ENCODE peak calls at places on chromosomes 2 and 18, in five cellular contexts. One of them, this sample, is unnamed.

GRCh38 chr18:71597219-71597618 is 946.9 kb downstream of the CBLN2 start:
- DNase-seq in AG04450: no peak
- DNase-seq in left lung: no peak
- DNase-seq in CD4-positive, alpha-beta T cell: no peak
- DNase-seq in sigmoid colon: no peak
- DNase-seq in this sample: no peak

GRCh38 chr18:376307-376706 is 108.5 kb upstream of the THOC1 start:
- DNase-seq in left lung: no peak
- DNase-seq in AG04450: no peak
- DNase-seq in sigmoid colon: peak; percentile 77
- DNase-seq in CD4-positive, alpha-beta T cell: no peak
- DNase-seq in this sample: no peak

GRCh38 chr2:235314371-235314915 is 179.4 kb upstream of the AGAP1 start:
- DNase-seq in CD4-positive, alpha-beta T cell: no peak
- DNase-seq in AG04450: no peak
- DNase-seq in sigmoid colon: no peak
- DNase-seq in left lung: no peak
- DNase-seq in this sample: no peak

GRCh38 chr18:7904529-7904928 is 337.4 kb downstream of the PTPRM start:
- DNase-seq in left lung: no peak
- DNase-seq in sigmoid colon: no peak
- DNase-seq in AG04450: peak; percentile 78
- DNase-seq in CD4-positive, alpha-beta T cell: no peak
- DNase-seq in this sample: no peak

GRCh38 chr18:75915941-75916640 is 488.6 kb upstream of the SMIM21 start:
- DNase-seq in left lung: peak; percentile 77
- DNase-seq in sigmoid colon: no peak
- DNase-seq in CD4-positive, alpha-beta T cell: no peak
- DNase-seq in AG04450: no peak
- DNase-seq in this sample: peak; percentile 74

GRCh38 chr2:209525336-209525735 is 101.5 kb downstream of the MAP2 start:
- DNase-seq in AG04450: no peak
- DNase-seq in CD4-positive, alpha-beta T cell: no peak
- DNase-seq in left lung: no peak
- DNase-seq in sigmoid colon: no peak
- DNase-seq in this sample: no peak

GRCh38 chr2:98884658-98885057 is 51.4 kb downstream of the CRACDL start:
- DNase-seq in sigmoid colon: no peak
- DNase-seq in CD4-positive, alpha-beta T cell: no peak
- DNase-seq in AG04450: no peak
- DNase-seq in left lung: no peak
- DNase-seq in this sample: no peak

GRCh38 chr2:239544846-239545465 is 144.1 kb upstream of the HDAC4 start:
- DNase-seq in sigmoid colon: peak; percentile 40
- DNase-seq in left lung: no peak
- DNase-seq in AG04450: no peak
- DNase-seq in CD4-positive, alpha-beta T cell: peak; percentile 19
- DNase-seq in this sample: no peak

GRCh38 chr2:38099096-38099997 is 23.4 kb upstream of the CYP1B1 start:
- DNase-seq in AG04450: no peak
- DNase-seq in sigmoid colon: no peak
- DNase-seq in CD4-positive, alpha-beta T cell: no peak
- DNase-seq in left lung: no peak
- DNase-seq in this sample: no peak

GRCh38 chr2:147578529-147578928 is 266.3 kb upstream of the ACVR2A start:
- DNase-seq in sigmoid colon: no peak
- DNase-seq in left lung: no peak
- DNase-seq in CD4-positive, alpha-beta T cell: no peak
- DNase-seq in AG04450: no peak
- DNase-seq in this sample: no peak

GRCh38 chr2:205636549-205636948 is 45.8 kb upstream of the NRP2 start:
- DNase-seq in CD4-positive, alpha-beta T cell: no peak
- DNase-seq in AG04450: no peak
- DNase-seq in sigmoid colon: no peak
- DNase-seq in left lung: no peak
- DNase-seq in this sample: no peak

GRCh38 chr2:25041307-25041927 is 459 bp upstream of the EFR3B start:
- DNase-seq in AG04450: no peak
- DNase-seq in sigmoid colon: peak; percentile 80
- DNase-seq in left lung: peak; percentile 82
- DNase-seq in CD4-positive, alpha-beta T cell: peak; percentile 7
- DNase-seq in this sample: peak; percentile 51
- TF ChIP-seq CTCF in AG04450: peak; percentile 37
- TF ChIP-seq CTCF in sigmoid colon: no peak
- TF ChIP-seq CTCF in left lung: no peak
- TF ChIP-seq CTCF in CD4-positive, alpha-beta T cell: no peak
- TF ChIP-seq CTCF in this sample: peak; percentile 65

GRCh38 chr2:149187061-149187460 is 143.3 kb upstream of the LYPD6 start:
- DNase-seq in sigmoid colon: no peak
- DNase-seq in CD4-positive, alpha-beta T cell: no peak
- DNase-seq in AG04450: no peak
- DNase-seq in left lung: no peak
- DNase-seq in this sample: no peak

GRCh38 chr2:149192425-149192824 is 138.0 kb upstream of the LYPD6 start:
- DNase-seq in CD4-positive, alpha-beta T cell: no peak
- DNase-seq in left lung: no peak
- DNase-seq in sigmoid colon: no peak
- DNase-seq in AG04450: no peak
- DNase-seq in this sample: no peak

GRCh38 chr2:149188291-149188690 is 142.1 kb upstream of the LYPD6 start:
- DNase-seq in AG04450: no peak
- DNase-seq in left lung: no peak
- DNase-seq in CD4-positive, alpha-beta T cell: no peak
- DNase-seq in sigmoid colon: no peak
- DNase-seq in this sample: no peak

GRCh38 chr2:149189769-149190168 is 140.6 kb upstream of the LYPD6 start:
- DNase-seq in CD4-positive, alpha-beta T cell: no peak
- DNase-seq in AG04450: no peak
- DNase-seq in left lung: no peak
- DNase-seq in sigmoid colon: no peak
- DNase-seq in this sample: no peak

DNA sequence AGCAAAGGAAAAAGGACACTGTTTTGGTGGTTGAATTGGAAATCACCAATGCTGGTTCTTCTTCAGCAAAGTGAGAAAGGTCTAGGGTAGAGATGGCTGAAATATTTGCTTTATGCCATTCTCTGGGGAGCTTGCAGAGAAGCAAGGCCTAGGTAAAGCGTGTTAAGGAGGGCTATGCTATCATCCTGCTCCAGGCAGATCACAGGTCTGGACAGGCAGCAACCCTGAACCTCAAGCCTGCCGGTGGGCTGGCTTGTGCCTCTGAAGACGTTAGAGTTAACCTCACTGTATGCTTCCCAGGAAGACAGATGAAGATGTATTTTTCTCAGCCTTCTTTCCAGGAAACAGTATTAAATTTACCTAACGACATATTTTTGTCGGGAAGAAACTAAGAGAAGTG is 138.5 kb upstream of the LYPD6 start:
- DNase-seq in CD4-positive, alpha-beta T cell: no peak
- DNase-seq in sigmoid colon: no peak
- DNase-seq in AG04450: no peak
- DNase-seq in left lung: peak; percentile 20
- DNase-seq in this sample: no peak
- TF ChIP-seq CTCF in CD4-positive, alpha-beta T cell: no peak
- TF ChIP-seq CTCF in sigmoid colon: no peak
- TF ChIP-seq CTCF in AG04450: no peak
- TF ChIP-seq CTCF in left lung: no peak
- TF ChIP-seq CTCF in this sample: no peak

GRCh38 chr2:15555839-15556238 is 5.3 kb downstream of the NBAS start:
- DNase-seq in CD4-positive, alpha-beta T cell: no peak
- DNase-seq in left lung: no peak
- DNase-seq in AG04450: no peak
- DNase-seq in sigmoid colon: no peak
- DNase-seq in this sample: no peak

GRCh38 chr2:15554525-15555218 is 6.5 kb downstream of the NBAS start:
- DNase-seq in left lung: no peak
- DNase-seq in sigmoid colon: no peak
- DNase-seq in CD4-positive, alpha-beta T cell: no peak
- DNase-seq in AG04450: no peak
- DNase-seq in this sample: no peak

GRCh38 chr2:15557947-15558346 is 3.2 kb downstream of the NBAS start:
- DNase-seq in sigmoid colon: no peak
- DNase-seq in CD4-positive, alpha-beta T cell: no peak
- DNase-seq in left lung: no peak
- DNase-seq in AG04450: no peak
- DNase-seq in this sample: no peak

GRCh38 chr2:15553951-15554350 is 7.2 kb downstream of the NBAS start:
- DNase-seq in left lung: no peak
- DNase-seq in sigmoid colon: no peak
- DNase-seq in CD4-positive, alpha-beta T cell: no peak
- DNase-seq in AG04450: no peak
- DNase-seq in this sample: no peak

DNA sequence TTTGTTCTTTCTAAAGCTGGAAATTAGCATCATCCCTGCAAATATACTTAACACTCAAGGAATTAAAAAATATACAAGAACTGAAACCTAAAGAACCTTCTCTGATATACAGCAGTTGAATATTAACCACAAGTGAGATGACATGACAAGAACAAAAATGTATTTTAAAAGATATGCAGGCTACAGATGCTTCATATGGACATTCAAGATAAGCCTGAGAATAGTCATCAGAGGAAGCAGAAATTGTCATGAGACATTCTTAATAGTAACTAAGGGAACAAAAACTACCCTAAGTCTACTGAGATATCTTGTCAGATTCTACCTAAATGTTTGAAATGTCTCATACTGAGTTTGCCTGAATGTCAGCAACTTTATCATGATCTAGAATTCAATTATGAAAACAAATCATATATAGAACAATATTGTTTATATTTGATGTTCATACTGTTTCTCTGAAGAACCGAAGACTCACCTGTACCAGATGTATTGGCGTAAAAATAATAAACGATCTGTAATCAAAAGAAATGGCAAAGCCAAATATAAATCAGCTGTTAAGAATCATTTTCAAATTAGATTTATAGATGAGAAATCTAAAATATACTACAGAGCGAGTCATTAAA is 4.7 kb downstream of the NBAS start:
- DNase-seq in CD4-positive, alpha-beta T cell: no peak
- DNase-seq in left lung: no peak
- DNase-seq in AG04450: no peak
- DNase-seq in sigmoid colon: no peak
- DNase-seq in this sample: no peak
- TF ChIP-seq CTCF in CD4-positive, alpha-beta T cell: no peak
- TF ChIP-seq CTCF in left lung: no peak
- TF ChIP-seq CTCF in AG04450: no peak
- TF ChIP-seq CTCF in sigmoid colon: no peak
- TF ChIP-seq CTCF in this sample: no peak

DNA sequence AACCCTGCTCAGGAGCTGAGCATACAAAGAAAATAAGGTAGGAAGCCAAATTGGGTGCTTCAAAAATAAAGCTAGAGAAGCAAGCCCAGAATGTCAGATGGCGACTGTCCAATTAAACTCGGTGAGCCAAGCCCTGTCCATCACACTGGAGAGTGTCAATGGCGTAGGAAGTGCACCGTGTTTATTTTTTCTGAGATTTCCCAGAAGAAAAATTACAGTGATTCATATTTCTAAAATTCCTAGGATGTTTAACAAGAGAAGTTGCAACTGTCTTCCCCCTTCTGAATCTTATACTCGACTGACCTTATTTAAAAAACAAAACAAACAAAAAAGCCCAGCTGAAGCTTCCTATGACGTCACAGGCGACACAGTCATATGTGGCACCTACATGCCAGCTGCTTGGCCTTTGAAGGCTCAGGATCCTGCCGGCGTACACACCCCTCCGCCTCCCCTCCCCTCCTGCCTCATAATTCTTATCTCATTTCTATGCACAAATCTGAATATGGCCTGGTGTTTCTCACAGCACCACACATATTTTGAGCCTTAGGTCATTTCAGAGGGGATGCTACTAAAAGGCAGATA is 60.8 kb downstream of the MBP start:
- DNase-seq in sigmoid colon: no peak
- DNase-seq in left lung: no peak
- DNase-seq in CD4-positive, alpha-beta T cell: peak; percentile 64
- DNase-seq in AG04450: peak; percentile 96
- DNase-seq in this sample: no peak
- TF ChIP-seq CTCF in sigmoid colon: no peak
- TF ChIP-seq CTCF in left lung: no peak
- TF ChIP-seq CTCF in CD4-positive, alpha-beta T cell: no peak
- TF ChIP-seq CTCF in AG04450: no peak
- TF ChIP-seq CTCF in this sample: no peak

GRCh38 chr2:116511426-116511825 is 1303.1 kb upstream of the DDX18 start:
- DNase-seq in AG04450: no peak
- DNase-seq in CD4-positive, alpha-beta T cell: no peak
- DNase-seq in sigmoid colon: no peak
- DNase-seq in left lung: no peak
- DNase-seq in this sample: no peak

GRCh38 chr2:116513991-116514390 is 1300.5 kb upstream of the DDX18 start:
- DNase-seq in left lung: no peak
- DNase-seq in CD4-positive, alpha-beta T cell: no peak
- DNase-seq in sigmoid colon: no peak
- DNase-seq in AG04450: no peak
- DNase-seq in this sample: no peak

GRCh38 chr2:116510117-116510671 is 1304.3 kb upstream of the DDX18 start:
- DNase-seq in AG04450: no peak
- DNase-seq in CD4-positive, alpha-beta T cell: no peak
- DNase-seq in sigmoid colon: no peak
- DNase-seq in left lung: no peak
- DNase-seq in this sample: peak; percentile 8
- TF ChIP-seq CTCF in AG04450: no peak
- TF ChIP-seq CTCF in CD4-positive, alpha-beta T cell: no peak
- TF ChIP-seq CTCF in sigmoid colon: no peak
- TF ChIP-seq CTCF in left lung: no peak
- TF ChIP-seq CTCF in this sample: peak; percentile 73

GRCh38 chr2:79876430-79876829 is 363.6 kb downstream of the CTNNA2 start:
- DNase-seq in left lung: no peak
- DNase-seq in AG04450: no peak
- DNase-seq in sigmoid colon: no peak
- DNase-seq in CD4-positive, alpha-beta T cell: no peak
- DNase-seq in this sample: no peak
- TF ChIP-seq CTCF in left lung: no peak
- TF ChIP-seq CTCF in AG04450: peak; percentile 45
- TF ChIP-seq CTCF in sigmoid colon: no peak
- TF ChIP-seq CTCF in CD4-positive, alpha-beta T cell: no peak
- TF ChIP-seq CTCF in this sample: peak; percentile 60

GRCh38 chr2:189700681-189701080 is 26.2 kb downstream of the ANKAR start:
- DNase-seq in CD4-positive, alpha-beta T cell: no peak
- DNase-seq in left lung: no peak
- DNase-seq in sigmoid colon: no peak
- DNase-seq in AG04450: no peak
- DNase-seq in this sample: no peak

GRCh38 chr2:189696223-189696622 is 21.8 kb downstream of the ANKAR start:
- DNase-seq in CD4-positive, alpha-beta T cell: no peak
- DNase-seq in left lung: no peak
- DNase-seq in AG04450: no peak
- DNase-seq in sigmoid colon: no peak
- DNase-seq in this sample: no peak

GRCh38 chr2:189698020-189698887 is 23.8 kb downstream of the ANKAR start:
- DNase-seq in sigmoid colon: no peak
- DNase-seq in CD4-positive, alpha-beta T cell: peak; percentile 25
- DNase-seq in AG04450: no peak
- DNase-seq in left lung: no peak
- DNase-seq in this sample: no peak

DNA sequence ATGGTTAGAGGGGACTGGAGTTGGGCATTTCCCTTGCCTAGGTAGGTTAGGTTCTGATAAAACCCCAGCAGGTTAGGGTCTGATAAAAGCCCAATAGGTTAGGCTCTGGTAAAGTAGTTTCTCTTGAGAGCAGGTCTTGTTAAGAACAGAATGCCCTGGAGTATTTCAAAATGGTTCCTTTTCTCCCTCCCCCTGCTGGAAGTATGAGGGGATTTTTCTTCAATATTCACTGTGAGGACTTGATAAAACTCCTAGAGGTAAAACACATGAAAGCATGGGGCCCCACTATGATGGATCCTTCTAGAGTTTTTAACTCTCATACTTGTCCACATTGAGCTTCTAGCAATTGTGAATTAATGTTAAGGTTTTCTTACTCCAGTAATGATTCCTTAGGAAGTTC is 27.6 kb downstream of the ANKAR start:
- DNase-seq in sigmoid colon: no peak
- DNase-seq in AG04450: no peak
- DNase-seq in left lung: no peak
- DNase-seq in CD4-positive, alpha-beta T cell: no peak
- DNase-seq in this sample: no peak
- TF ChIP-seq CTCF in sigmoid colon: no peak
- TF ChIP-seq CTCF in AG04450: peak; percentile 35
- TF ChIP-seq CTCF in left lung: no peak
- TF ChIP-seq CTCF in CD4-positive, alpha-beta T cell: no peak
- TF ChIP-seq CTCF in this sample: peak; percentile 37

This sample was measured in neural crest cell.